ENCODE peak calls at places on chromosomes 16 and 17, in nine cellular contexts. T, R, J, O, S, Z, Y, H and G are unnamed samples.

GRCh38 chr17:35903451-35903850 is 23.3 kb upstream of the CCL5 start:
- DNase-seq in T (no peak), R (no peak), J (peak; percentile 5), O (no peak), S (no peak), Z (no peak), Y (no peak), H (no peak), G (no peak)

GRCh38 chr17:67942810-67943209 is 53.5 kb downstream of the C17orf58 start:
- DNase-seq in T (no peak), R (no peak), J (no peak), O (no peak), S (no peak), Z (no peak), Y (no peak), H (peak; percentile 46), G (no peak)

GRCh38 chr17:69134112-69134511 is 7.6 kb downstream of the ABCA6 start:
- DNase-seq in T (no peak), R (no peak), J (no peak), O (no peak), S (no peak), Z (no peak), Y (no peak), H (no peak), G (no peak)

GRCh38 chr16:72768611-72769010 is 279.3 kb downstream of the ZFHX3 start:
- DNase-seq in T (no peak), R (no peak), J (no peak), O (no peak), S (no peak), Z (no peak), Y (no peak), H (no peak), G (no peak)

GRCh38 chr17:44733753-44734152 is 25.0 kb upstream of the ADAM11 start:
- DNase-seq in T (no peak), R (no peak), J (no peak), O (peak; percentile 20), S (no peak), Z (peak; percentile 37), Y (no peak), H (peak; percentile 78), G (no peak)

GRCh38 chr16:49937886-49938285 is 82.0 kb upstream of the ZNF423 start:
- DNase-seq in T (no peak), R (no peak), J (no peak), O (no peak), S (no peak), Z (no peak), Y (no peak), H (no peak), G (no peak)

GRCh38 chr16:82668094-82668493 is 41.3 kb downstream of the CDH13 start:
- DNase-seq in T (no peak), R (no peak), J (no peak), O (no peak), S (no peak), Z (no peak), Y (no peak), H (no peak), G (no peak)

GRCh38 chr17:74773871-74774286 is 2.3 kb downstream of the NAT9 start:
- DNase-seq in T (no peak), R (no peak), J (no peak), O (no peak), S (no peak), Z (no peak), Y (no peak), H (no peak), G (no peak)

GRCh38 chr16:7545251-7545650 is 212.6 kb downstream of the RBFOX1 start:
- DNase-seq in T (no peak), R (no peak), J (no peak), O (no peak), S (no peak), Z (no peak), Y (no peak), H (no peak), G (no peak)

GRCh38 chr17:58786586-58787295 is 31.1 kb downstream of the PPM1E start:
- DNase-seq in T (no peak), R (no peak), J (no peak), O (peak; percentile 46), S (no peak), Z (no peak), Y (no peak), H (no peak), G (no peak)

GRCh38 chr16:91484-91883 is 13.5 kb downstream of the MPG start:
- DNase-seq in T (no peak), R (no peak), J (peak; percentile 86), O (no peak), S (no peak), Z (peak; percentile 77), Y (no peak), H (no peak), G (no peak)

GRCh38 chr17:63842173-63842539 is 329 bp downstream of the SMARCD2 start:
- DNase-seq in T (no peak), R (no peak), J (peak; percentile 78), O (no peak), S (peak; percentile 51), Z (peak; percentile 53), Y (no peak), H (peak; percentile 62), G (no peak)

GRCh38 chr16:46974352-46974751 is 878 bp upstream of the DNAJA2 start:
- DNase-seq in T (no peak), R (no peak), J (no peak), O (peak; percentile 8), S (no peak), Z (no peak), Y (no peak), H (peak; percentile 17), G (no peak)

GRCh38 chr17:15502315-15503112 is 35.1 kb upstream of the CDRT4 start:
- DNase-seq in T (peak; percentile 73), R (peak; percentile 23), J (peak; percentile 95), O (peak; percentile 70), S (peak; percentile 93), Z (peak; percentile 94), Y (peak; percentile 21), H (peak; percentile 97), G (peak; percentile 77)
- H3K27ac ChIP-seq in T (no peak overlapping the region), R (no peak overlapping the region), J (peak overlapping the region; percentile 65), O (no peak overlapping the region), S (peak overlapping the region; percentile 76), Z (peak overlapping the region; percentile 78), Y (no peak overlapping the region), H (peak overlapping the region; percentile 80), G (peak overlapping the region; percentile 74)

GRCh38 chr16:69039333-69039941 is 66.0 kb upstream of the HAS3 start:
- DNase-seq in T (no peak), R (no peak), J (peak; percentile 19), O (no peak), S (no peak), Z (no peak), Y (no peak), H (no peak), G (no peak)
- H3K27ac ChIP-seq in T (no peak overlapping the region), R (no peak overlapping the region), J (no peak overlapping the region), O (peak overlapping the region; percentile 39), S (no peak overlapping the region), Z (no peak overlapping the region), Y (no peak overlapping the region), H (no peak overlapping the region), G (no peak overlapping the region)

GRCh38 chr17:72683506-72684404 is 408.7 kb downstream of the SLC39A11 start:
- DNase-seq in T (no peak), R (no peak), J (peak; percentile 72), O (peak; percentile 96), S (no peak), Z (no peak), Y (no peak), H (no peak), G (no peak)
- H3K27ac ChIP-seq in T (no peak overlapping the region), R (no peak overlapping the region), J (no peak overlapping the region), O (peak overlapping the region; percentile 91), S (no peak overlapping the region), Z (no peak overlapping the region), Y (no peak overlapping the region), H (no peak overlapping the region), G (no peak overlapping the region)

GRCh38 chr17:39942076-39942475 is 14.5 kb downstream of the LRRC3C start:
- DNase-seq in T (no peak), R (no peak), J (no peak), O (no peak), S (no peak), Z (no peak), Y (no peak), H (no peak), G (no peak)
- H3K27ac ChIP-seq in T (no peak overlapping the region), R (no peak overlapping the region), J (no peak overlapping the region), O (no peak overlapping the region), S (no peak overlapping the region), Z (no peak overlapping the region), Y (no peak overlapping the region), H (no peak overlapping the region), G (no peak overlapping the region)

GRCh38 chr17:82331345-82331939 is 2.1 kb downstream of the SECTM1 start:
- DNase-seq in T (no peak), R (no peak), J (no peak), O (no peak), S (peak; percentile 10), Z (no peak), Y (no peak), H (no peak), G (no peak)

GRCh38 chr17:82334204-82334621 is 647 bp upstream of the SECTM1 start:
- DNase-seq in T (no peak), R (no peak), J (no peak), O (no peak), S (no peak), Z (no peak), Y (no peak), H (no peak), G (no peak)

GRCh38 chr17:82333279-82334171 is at the start of gene SECTM1:
- DNase-seq in T (no peak), R (no peak), J (peak; percentile 80), O (peak; percentile 50), S (peak; percentile 59), Z (peak; percentile 73), Y (no peak), H (peak; percentile 71), G (no peak)

GRCh38 chr17:82332669-82333278 is 792 bp downstream of the SECTM1 start:
- DNase-seq in T (no peak), R (no peak), J (no peak), O (peak; percentile 64), S (peak; percentile 43), Z (peak; percentile 73), Y (no peak), H (peak; percentile 37), G (no peak)

GRCh38 chr17:82334622-82335394 is 1.2 kb upstream of the SECTM1 start:
- DNase-seq in T (no peak), R (no peak), J (no peak), O (no peak), S (peak; percentile 18), Z (peak; percentile 23), Y (no peak), H (no peak), G (no peak)
- H3K27ac ChIP-seq in T (no peak overlapping the region), R (peak overlapping the region; percentile 35), J (peak overlapping the region; percentile 29), O (peak overlapping the region; percentile 90), S (peak overlapping the region; percentile 60), Z (peak overlapping the region; percentile 70), Y (no peak overlapping the region), H (no peak overlapping the region), G (no peak overlapping the region)

GRCh38 chr17:6936370-6937028 is 59.4 kb upstream of the ALOX12 start:
- DNase-seq in T (no peak), R (peak; percentile 7), J (no peak), O (no peak), S (no peak), Z (peak; percentile 37), Y (no peak), H (peak; percentile 59), G (no peak)
- H3K27ac ChIP-seq in T (no peak overlapping the region), R (peak overlapping the region; percentile 52), J (peak overlapping the region; percentile 70), O (no peak overlapping the region), S (peak overlapping the region; percentile 58), Z (peak overlapping the region; percentile 80), Y (peak overlapping the region; percentile 40), H (no peak overlapping the region), G (peak overlapping the region; percentile 74)